ENCODE peak calls at places on chromosomes 1 and 21, in four cellular contexts. O is cardiac muscle cell, U is gastrocnemius medialis, T is ovary. B is an unnamed sample. For H3K9me3, the result is how much of the 10 kb centered on the place peaks cover.

GRCh38 chr1:246122071-246122470 is 385.0 kb downstream of the SMYD3 start:
- DNase-seq in U (no peak), T (no peak), O (no peak), B (no peak)

GRCh38 chr1:54378157-54378883 is 27.9 kb downstream of the SSBP3 start:
- DNase-seq in O (no peak), U (no peak), T (no peak), B (no peak)

GRCh38 chr1:65277605-65278343 is 31.6 kb upstream of the DNAJC6 start:
- DNase-seq in O (no peak), U (no peak), T (no peak), B (no peak)

GRCh38 chr21:33196956-33197374 is 32.8 kb upstream of the IFNAR2 start:
- DNase-seq in O (peak), T (peak), U (no peak), B (peak)

GRCh38 chr1:197632651-197633050 is 142.6 kb downstream of the DENND1B start:
- DNase-seq in U (no peak), O (no peak), T (no peak), B (no peak)

GRCh38 chr1:51417496-51418383 is 87.4 kb upstream of the TTC39A start:
- DNase-seq in U (no peak), O (peak), T (no peak), B (no peak)

GRCh38 chr1:42334240-42335049 is 590 bp downstream of the FOXJ3 start:
- DNase-seq in U (peak), O (peak), T (no peak), B (peak)

GRCh38 chr1:18091660-18092446 is 15.7 kb upstream of the IGSF21 start:
- DNase-seq in T (no peak), O (peak), U (no peak), B (peak)

GRCh38 chr1:81158592-81158991 is 642.1 kb upstream of the ADGRL2 start:
- DNase-seq in O (peak), U (no peak), T (no peak), B (no peak)

GRCh38 chr1:154772056-154772455 is 98.0 kb downstream of the KCNN3 start:
- DNase-seq in U (no peak), O (no peak), T (no peak), B (no peak)

GRCh38 chr1:56626546-56626945 is 18.6 kb upstream of the PRKAA2 start:
- DNase-seq in T (no peak), O (no peak), U (no peak), B (no peak)
- H3K27ac ChIP-seq in T (no peak), O (no peak), U (no peak), B (no peak)

GRCh38 chr1:31458287-31458896 is 45.4 kb downstream of the SERINC2 start:
- DNase-seq in U (no peak), T (no peak), O (no peak), B (no peak)

GRCh38 chr1:31460027-31460426 is 47.0 kb downstream of the SERINC2 start:
- DNase-seq in U (no peak), O (peak), T (no peak), B (no peak)
- TF ChIP-seq CTCF in U (no peak), O (peak), T (no peak), B (no peak)

DNA sequence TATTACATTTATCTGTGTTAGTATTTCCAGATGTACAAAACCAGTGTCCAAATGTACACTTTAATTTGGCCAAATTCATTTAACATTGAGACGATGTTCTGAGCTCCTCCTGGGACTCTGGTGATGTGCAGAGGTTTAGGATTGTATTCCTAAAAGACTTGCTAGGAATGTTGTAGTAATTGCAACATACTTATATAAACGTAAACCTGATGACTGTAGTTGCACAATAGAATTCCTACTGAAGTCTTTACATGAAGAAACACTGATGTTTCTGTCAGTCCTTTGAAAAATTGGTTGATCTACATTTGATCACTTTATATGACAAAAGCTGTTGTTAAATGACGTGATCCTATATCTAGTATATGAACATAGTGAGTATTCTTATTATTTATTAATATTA is 5.1 kb upstream of the OR14C36 start:
- DNase-seq in O (no peak), T (no peak), U (no peak), B (no peak)
- H3K9me3 ChIP-seq in O (under half), T (under half), U (under half), B (under half)

DNA sequence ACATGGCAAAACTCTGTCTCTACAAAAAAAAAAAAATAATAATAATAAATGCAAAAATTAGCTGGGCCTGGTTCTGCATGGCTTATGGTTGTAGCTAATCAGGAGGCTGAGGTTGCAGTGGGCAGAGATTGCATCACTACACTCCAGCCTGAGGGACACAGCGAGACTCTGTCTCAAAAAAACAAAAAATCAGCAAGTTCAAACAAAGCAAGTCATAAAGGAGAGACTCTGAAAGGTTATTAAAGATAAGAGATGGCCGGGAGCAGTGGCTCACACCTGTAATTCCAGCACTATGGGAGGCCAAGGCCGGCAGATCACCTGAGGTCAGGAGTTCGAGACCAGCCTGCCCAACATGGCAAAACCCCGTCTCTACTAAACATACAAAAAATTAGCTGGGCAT is 28.8 kb downstream of the COP1 start:
- DNase-seq in U (no peak), O (peak), T (no peak), B (no peak)
- H3K27ac ChIP-seq in U (no peak), O (no peak), T (no peak), B (no peak)

DNA sequence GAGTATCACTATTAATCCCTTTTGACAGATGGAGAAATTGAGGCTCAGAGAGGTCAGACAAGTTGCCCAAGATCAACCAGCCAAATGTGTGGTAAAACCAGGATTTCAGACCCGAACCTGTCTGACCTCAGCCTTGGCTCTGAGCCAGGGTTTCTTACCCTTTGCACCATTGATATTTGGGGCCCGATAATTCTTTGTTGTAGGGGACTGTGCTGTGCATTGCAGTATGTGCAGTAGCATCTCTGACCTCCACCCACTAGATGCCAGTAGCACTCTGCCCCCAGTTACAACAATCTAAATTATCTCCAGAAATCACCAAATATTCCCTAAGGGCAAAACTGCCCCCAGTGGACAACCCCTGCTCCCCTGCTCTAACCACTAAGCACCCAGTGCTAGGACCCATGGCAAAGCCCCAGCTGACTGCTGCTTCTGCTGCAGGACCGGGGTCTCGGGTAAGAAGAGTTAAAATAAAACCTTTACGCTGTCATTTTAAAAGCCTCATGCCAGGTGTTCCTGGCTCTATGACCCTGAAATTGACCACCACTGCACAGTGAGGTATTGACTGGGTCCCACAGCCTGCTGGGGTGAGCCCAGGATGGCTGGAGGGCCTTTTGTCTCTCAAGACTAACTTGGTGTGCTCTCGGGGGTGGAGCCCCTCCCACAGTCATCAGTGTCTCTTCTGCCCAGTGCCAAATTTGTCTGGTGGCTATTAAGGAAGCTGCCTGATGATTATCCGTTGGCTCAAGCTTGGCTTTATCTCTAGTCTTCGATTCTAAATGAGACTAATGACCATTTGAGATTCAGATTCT is 5.6 kb upstream of the MAN1C1 start:
- DNase-seq in T (no peak), U (no peak), O (peak), B (no peak)
- TF ChIP-seq CTCF in T (no peak), U (no peak), O (peak), B (peak)

GRCh38 chr21:45670731-45671130 is 27.2 kb downstream of the PCBP3 start:
- DNase-seq in U (no peak), O (no peak), T (no peak), B (no peak)

GRCh38 chr21:45669382-45669781 is 25.9 kb downstream of the PCBP3 start:
- DNase-seq in O (no peak), U (no peak), T (no peak), B (no peak)
- H3K9me3 ChIP-seq in O (under half), U (under half), T (under half), B (under half)